ENCODE peak calls at places on chromosomes 6 and 20, in ten cellular contexts. B is H1, O is Karpas-422, E is IMR-90, W is PC-3, D is PC-9, K is OCI-LY7, Y is mammary epithelial cell, M is GM23248, Q is neuronal stem cell. G is an unnamed sample.

GRCh38 chr6:90351696-90352095 is 55.1 kb upstream of the BACH2 start:
- DNase-seq in O (no peak), B (no peak), E (peak), Q (no peak), M (peak), Y (no peak), D (no peak), W (no peak), K (no peak), G (no peak)

GRCh38 chr20:23361651-23362391 is at the start of gene GZF1:
- DNase-seq in K (peak), W (peak), Q (peak), O (peak), B (peak), D (peak), E (peak), Y (peak), M (peak), G (peak)

GRCh38 chr20:13898012-13898612 is 92.3 kb downstream of the SEL1L2 start:
- DNase-seq in Y (peak), M (peak), W (peak), D (no peak), E (no peak), B (no peak), O (no peak), Q (no peak), K (no peak), G (peak)

GRCh38 chr6:132132420-132132819 is 181.2 kb upstream of the CCN2 start:
- DNase-seq in D (peak), K (no peak), E (peak), Y (no peak), O (no peak), M (peak), B (no peak), W (no peak), Q (no peak), G (no peak)

GRCh38 chr6:3695065-3695830 is 56.3 kb downstream of the PXDC1 start:
- DNase-seq in Y (no peak), Q (no peak), W (no peak), M (no peak), D (no peak), K (no peak), E (no peak), O (no peak), B (no peak), G (no peak)

GRCh38 chr6:19434065-19434464 is 403.1 kb upstream of the ID4 start:
- DNase-seq in M (no peak), D (no peak), O (no peak), K (no peak), Y (no peak), W (no peak), B (no peak), E (no peak), Q (peak), G (no peak)

GRCh38 chr6:140537834-140538680 is 1163.6 kb upstream of the CITED2 start:
- DNase-seq in O (no peak), Q (peak), Y (peak), K (no peak), W (peak), B (no peak), E (peak), D (peak), M (peak), G (peak)

GRCh38 chr6:82337688-82338257 is 25.8 kb upstream of the TPBG start:
- DNase-seq in B (no peak), W (peak), Q (no peak), D (no peak), M (no peak), K (no peak), O (no peak), Y (peak), E (no peak), G (peak)

GRCh38 chr20:1382670-1383069 is 10.2 kb downstream of the FKBP1A start:
- DNase-seq in K (no peak), E (peak), Q (no peak), W (no peak), B (no peak), M (peak), Y (no peak), D (no peak), O (no peak), G (no peak)

GRCh38 chr6:41228616-41229015 is 467 bp downstream of the TREML4 start:
- DNase-seq in B (peak), W (no peak), E (no peak), K (no peak), Y (peak), D (no peak), M (peak), Q (no peak), O (peak), G (peak)

GRCh38 chr20:34269996-34270627 is 28.9 kb downstream of the ASIP start:
- DNase-seq in Y (no peak), M (peak), E (no peak), W (no peak), K (no peak), D (no peak), O (no peak), Q (no peak), B (no peak), G (no peak)

GRCh38 chr20:61173966-61174725 is 77.9 kb upstream of the CDH4 start:
- DNase-seq in K (no peak), Q (no peak), Y (peak), E (peak), O (no peak), W (no peak), M (peak), B (no peak), D (no peak), G (no peak)

GRCh38 chr20:7798176-7798575 is 142.1 kb downstream of the HAO1 start:
- DNase-seq in E (no peak), Y (no peak), M (peak), W (no peak), Q (no peak), K (no peak), O (no peak), D (no peak), B (no peak), G (no peak)

GRCh38 chr6:108902389-108902792 is 54.2 kb downstream of the ARMC2 start:
- DNase-seq in E (peak), Y (no peak), D (no peak), B (no peak), O (no peak), M (peak), Q (peak), W (peak), K (peak), G (no peak)
- H3K4me3 ChIP-seq in E (no peak), Y (no peak), D (no peak), B (no peak), O (no peak), M (no peak), Q (no peak), W (no peak), K (no peak), G (no peak)

DNA sequence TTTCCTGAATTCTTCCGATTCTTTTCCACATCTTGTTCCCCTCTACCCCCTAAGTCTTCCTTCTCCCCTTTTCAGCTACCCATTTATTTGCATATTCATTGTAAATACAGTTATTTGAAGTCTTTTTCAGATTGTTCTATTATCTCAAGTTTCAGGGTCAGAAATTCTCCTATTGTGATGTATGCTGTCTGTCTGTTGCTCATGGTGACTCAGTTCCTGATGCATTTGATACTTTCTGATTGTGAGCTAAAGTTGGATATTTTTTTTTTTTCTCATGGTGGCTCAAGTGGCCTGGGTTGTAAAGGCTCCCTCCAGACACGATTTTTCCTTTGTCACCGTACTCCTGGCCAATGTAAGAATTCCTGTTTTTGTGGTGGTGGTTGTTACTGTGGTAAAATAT is 4.9 kb upstream of the PI16 start:
- DNase-seq in B (no peak), K (no peak), M (peak), Q (no peak), O (no peak), W (peak), E (peak), Y (peak), D (peak), G (no peak)
- H3K4me2 ChIP-seq in B (no peak), K (no peak), M (no peak), Q (no peak), O (no peak), W (peak), E (no peak), Y (no peak), D (peak), G (peak)

GRCh38 chr20:40991181-40991889 is 37.3 kb upstream of the TOP1 start:
- DNase-seq in Q (no peak), D (no peak), K (peak), B (peak), M (no peak), Y (no peak), W (no peak), O (peak), E (no peak), G (no peak)
- H2AFZ ChIP-seq in Q (peak), D (no peak), K (no peak), B (peak), M (peak), Y (peak), W (peak), O (no peak), E (peak), G (peak)

DNA sequence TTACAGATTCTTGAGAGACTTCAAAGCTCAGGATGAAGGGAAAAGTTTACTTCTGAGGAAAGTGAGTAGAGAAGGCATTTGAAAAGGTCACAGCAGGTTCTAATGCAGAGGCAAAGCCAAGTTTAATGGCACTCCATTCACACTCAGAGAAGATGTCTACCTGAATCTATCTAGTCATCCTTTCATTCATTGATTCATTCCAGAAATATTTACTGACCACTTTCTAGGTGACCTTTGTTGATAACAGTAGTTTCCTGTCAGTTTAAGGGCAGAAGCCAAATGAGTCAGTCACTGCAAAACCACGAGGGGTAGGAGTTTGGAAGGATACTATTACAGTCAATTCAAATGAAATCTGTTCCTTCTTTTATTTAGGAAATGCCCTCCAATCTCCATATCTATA is 30.8 kb downstream of the FBXO5 start:
- DNase-seq in Q (no peak), K (no peak), M (peak), E (peak), W (peak), B (no peak), O (no peak), D (peak), Y (peak), G (peak)
- H3K4me3 ChIP-seq in Q (no peak), K (no peak), M (no peak), E (no peak), W (no peak), B (no peak), O (no peak), D (no peak), Y (no peak), G (peak)

DNA sequence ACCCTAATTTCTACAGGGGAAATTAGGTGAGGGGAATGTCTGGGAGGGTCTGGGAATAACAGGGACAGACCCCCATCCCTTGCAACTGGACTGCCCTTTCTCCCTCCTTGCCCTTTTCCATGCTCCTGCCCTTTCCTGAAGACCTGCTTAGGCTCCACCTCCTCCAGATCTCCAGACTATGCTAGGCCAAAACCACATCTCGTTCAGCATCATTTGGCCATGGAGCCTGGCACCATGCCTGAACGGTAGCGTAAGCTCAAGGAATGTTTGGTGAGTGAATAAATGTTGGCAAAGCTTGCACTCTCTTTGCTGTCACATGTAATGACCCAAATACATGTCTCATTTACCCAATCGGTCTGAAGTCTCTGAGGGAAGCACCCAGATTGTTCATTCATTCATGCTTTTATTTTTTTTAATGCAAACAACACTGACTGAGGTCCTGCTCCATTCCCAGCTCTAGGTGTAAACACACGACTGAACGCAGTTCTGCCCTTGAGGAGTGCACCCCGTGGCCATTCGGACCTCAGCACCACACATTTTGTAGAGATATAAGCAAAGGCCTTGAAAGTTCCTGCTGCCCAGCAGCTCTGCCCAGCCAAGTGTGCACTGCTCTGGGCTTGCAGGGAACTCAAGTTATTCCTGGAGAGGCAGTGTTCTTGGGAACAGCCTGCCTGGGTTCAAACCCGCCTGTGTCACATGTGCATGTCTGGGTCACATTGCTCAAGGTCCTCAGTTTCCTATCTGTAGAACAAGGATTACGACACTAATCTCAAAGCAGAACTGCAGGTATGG is 1.1 kb upstream of the GRM4 start:
- DNase-seq in K (no peak), W (peak), B (peak), E (peak), M (peak), O (no peak), D (no peak), Y (peak), Q (no peak), G (no peak)
- H3K4me2 ChIP-seq in K (peak), W (no peak), B (no peak), E (no peak), M (no peak), O (no peak), D (no peak), Y (no peak), Q (no peak), G (no peak)

DNA sequence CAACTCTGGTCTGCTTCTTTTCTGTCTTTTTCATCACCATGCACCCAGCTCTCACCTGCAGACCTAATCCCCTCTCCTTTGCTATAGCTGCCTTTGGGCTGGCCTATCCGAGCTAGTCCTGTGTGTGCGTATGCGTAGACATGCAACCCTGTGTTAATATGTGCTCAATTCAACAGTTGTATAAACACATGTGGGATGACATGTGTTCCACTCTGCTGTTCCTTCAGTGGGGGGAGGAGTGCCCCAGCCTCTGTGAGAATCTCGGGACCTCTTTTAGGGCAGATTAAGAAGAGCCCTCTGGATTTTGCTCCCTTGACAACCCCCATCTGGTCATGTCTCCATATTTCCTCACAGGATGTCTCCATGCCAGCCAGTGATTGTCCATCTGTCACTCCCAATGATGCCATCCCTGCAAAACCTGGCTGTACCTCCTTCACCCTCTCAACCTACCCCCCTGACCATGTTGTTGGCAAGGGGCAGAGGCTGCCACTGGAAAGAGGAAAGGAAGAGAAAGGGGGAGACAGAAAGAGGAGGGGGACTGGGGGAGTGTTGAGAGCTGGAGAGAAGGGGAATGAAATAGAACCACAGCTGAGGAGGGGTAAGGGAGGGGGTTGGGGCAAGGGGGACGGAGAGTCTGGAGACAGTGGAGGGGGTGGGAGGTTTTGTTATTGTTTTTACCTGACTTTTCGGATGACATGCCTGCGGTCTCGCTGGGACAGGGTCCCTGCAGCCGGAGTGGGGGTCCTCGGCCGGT is 431 bp downstream of the PRRT1 start:
- DNase-seq in E (no peak), O (no peak), Y (no peak), Q (no peak), W (no peak), D (no peak), K (no peak), B (no peak), M (peak), G (peak)
- H2AFZ ChIP-seq in E (peak), O (no peak), Y (no peak), Q (no peak), W (no peak), D (no peak), K (no peak), B (no peak), M (peak), G (peak)

GRCh38 chr6:44222486-44222986 is 859 bp upstream of the SLC29A1 start:
- DNase-seq in M (no peak), B (no peak), Y (no peak), O (no peak), E (no peak), W (no peak), Q (no peak), K (no peak), D (no peak), G (peak)
- H3K4me3 ChIP-seq in M (peak), B (peak), Y (no peak), O (peak), E (no peak), W (peak), Q (no peak), K (peak), D (peak), G (peak)

GRCh38 chr20:10714236-10714975 is 40.6 kb upstream of the JAG1 start:
- DNase-seq in W (no peak), D (no peak), K (no peak), Q (no peak), O (no peak), B (no peak), E (no peak), M (no peak), Y (peak), G (no peak)
- H3K4me2 ChIP-seq in W (peak), D (no peak), K (no peak), Q (no peak), O (no peak), B (no peak), E (peak), M (no peak), Y (peak), G (peak)

DNA sequence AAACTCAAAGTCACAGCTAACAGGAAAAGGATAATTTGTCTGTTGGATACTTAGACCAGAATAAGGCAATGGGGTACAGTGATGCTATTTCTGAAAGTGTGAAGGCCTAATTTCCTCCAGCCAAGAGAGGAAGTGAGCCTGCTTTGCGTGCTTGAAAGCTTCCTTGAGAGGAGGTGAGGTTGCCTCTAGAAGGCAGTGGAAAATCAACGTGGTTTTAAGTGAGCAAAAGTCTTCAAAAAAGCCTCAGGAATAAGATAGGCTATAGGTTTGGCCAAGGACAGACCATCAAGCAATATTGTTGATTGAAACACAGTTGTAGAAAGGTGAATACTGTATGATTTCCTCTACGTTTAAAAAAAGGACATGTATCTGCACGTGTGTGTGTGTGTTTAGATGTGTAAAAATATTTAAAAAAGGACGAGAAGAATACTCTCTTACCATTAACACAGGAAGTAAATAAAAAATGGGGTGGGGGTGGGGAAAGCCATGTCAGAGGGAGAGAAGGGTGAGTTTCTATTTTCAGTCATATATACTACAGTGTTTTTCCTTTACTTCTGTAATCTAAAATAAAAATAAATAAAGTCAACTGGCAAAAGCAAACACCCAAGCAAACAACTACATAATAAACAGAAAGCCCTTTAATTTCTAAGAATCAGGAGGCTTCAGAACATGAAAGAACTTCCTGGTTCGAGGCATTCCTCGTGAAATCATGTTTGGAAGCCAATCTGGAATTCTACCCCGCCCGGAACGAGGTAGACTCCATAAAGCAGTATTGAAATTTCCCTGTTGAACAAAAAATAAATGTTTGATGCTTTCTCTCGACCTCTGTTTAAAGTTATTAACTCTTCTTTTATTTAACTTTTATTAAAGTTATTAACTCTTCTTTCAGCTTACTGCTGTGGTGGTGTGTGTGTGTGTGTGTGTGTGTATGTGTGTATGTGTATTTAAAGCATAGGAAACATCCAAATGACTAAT is 158.0 kb upstream of the ZNF217 start:
- DNase-seq in Q (no peak), O (no peak), K (peak), Y (no peak), W (peak), B (no peak), M (peak), E (no peak), D (no peak), G (no peak)
- H2AFZ ChIP-seq in Q (peak), O (no peak), K (peak), Y (peak), W (peak), B (peak), M (peak), E (peak), D (no peak), G (peak)

DNA sequence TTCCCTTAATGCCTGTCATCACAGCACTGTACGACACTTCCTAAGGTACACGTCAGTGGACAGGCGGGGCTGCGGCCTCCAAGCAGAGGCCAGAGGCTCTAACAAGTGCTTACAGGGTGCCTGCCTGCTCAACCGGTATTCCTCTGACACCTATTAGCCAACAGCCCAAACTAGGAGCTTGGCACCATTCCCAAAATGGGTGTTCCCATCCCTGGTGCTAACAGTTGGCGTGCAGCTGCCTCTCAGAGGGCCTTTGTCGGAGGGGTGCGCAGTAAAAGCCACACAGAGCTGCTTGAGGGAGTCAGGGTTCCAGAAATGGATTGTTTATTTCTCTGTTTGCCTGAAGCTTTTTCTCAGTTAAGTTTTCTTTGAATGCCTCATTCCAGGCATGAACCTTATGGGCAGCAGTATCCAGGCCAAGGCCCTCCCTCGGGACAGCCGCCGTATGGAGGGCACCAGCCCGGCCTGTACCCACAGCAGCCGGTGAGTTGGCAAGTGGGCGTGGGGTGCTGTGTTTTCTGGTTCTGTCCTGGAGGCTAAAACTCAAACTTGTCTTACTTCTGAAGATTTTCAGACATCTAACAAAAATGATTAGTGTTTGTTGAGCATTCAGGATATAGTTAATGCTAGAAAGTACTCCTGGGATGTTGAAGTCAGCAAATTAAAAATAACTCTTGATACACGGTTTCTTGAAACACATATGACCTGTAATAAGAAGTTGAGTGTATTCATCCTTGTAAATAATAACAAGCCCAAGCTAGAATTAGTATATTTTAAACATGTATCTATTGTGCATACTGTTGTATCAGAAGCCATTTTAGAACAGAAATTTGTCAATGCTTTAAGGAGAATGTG is 124.7 kb downstream of the TMEM242 start:
- DNase-seq in E (peak), D (peak), B (no peak), Q (no peak), O (no peak), Y (peak), K (no peak), M (peak), W (peak), G (no peak)
- H3K4me3 ChIP-seq in E (no peak), D (no peak), B (no peak), Q (no peak), O (no peak), Y (peak), K (no peak), M (no peak), W (no peak), G (no peak)